ENCODE peak calls at places on chromosomes 12 and 14, in seven cellular contexts. One of them, this sample, is unnamed.

GRCh38 chr14:53409974-53410373 is 256.9 kb upstream of the DDHD1 start:
- DNase-seq in RWPE1: no peak
- DNase-seq in NCI-H1436: no peak
- DNase-seq in CD4-positive, alpha-beta T cell: no peak
- DNase-seq in AG20443: peak; percentile 61
- DNase-seq in HEK293T: no peak
- DNase-seq in stimulated activated CD4-positive, alpha-beta T cell treated with anti-CD3 and anti-CD28 coated beads, Interleukin-2, amount 100 ng/mL, for 24 hours: no peak
- DNase-seq in this sample: no peak

GRCh38 chr12:85621041-85621440 is 215.2 kb downstream of the RASSF9 start:
- DNase-seq in AG20443: no peak
- DNase-seq in RWPE1: peak; percentile 37
- DNase-seq in NCI-H1436: no peak
- DNase-seq in CD4-positive, alpha-beta T cell: no peak
- DNase-seq in stimulated activated CD4-positive, alpha-beta T cell treated with anti-CD3 and anti-CD28 coated beads, Interleukin-2, amount 100 ng/mL, for 24 hours: no peak
- DNase-seq in HEK293T: no peak
- DNase-seq in this sample: no peak

GRCh38 chr12:85625467-85625866 is 210.7 kb downstream of the RASSF9 start:
- DNase-seq in NCI-H1436: no peak
- DNase-seq in RWPE1: no peak
- DNase-seq in AG20443: no peak
- DNase-seq in stimulated activated CD4-positive, alpha-beta T cell treated with anti-CD3 and anti-CD28 coated beads, Interleukin-2, amount 100 ng/mL, for 24 hours: no peak
- DNase-seq in HEK293T: no peak
- DNase-seq in CD4-positive, alpha-beta T cell: no peak
- DNase-seq in this sample: no peak

GRCh38 chr12:98275131-98275475 is 240.3 kb upstream of the TMPO start:
- DNase-seq in NCI-H1436: no peak
- DNase-seq in CD4-positive, alpha-beta T cell: no peak
- DNase-seq in stimulated activated CD4-positive, alpha-beta T cell treated with anti-CD3 and anti-CD28 coated beads, Interleukin-2, amount 100 ng/mL, for 24 hours: no peak
- DNase-seq in RWPE1: no peak
- DNase-seq in HEK293T: no peak
- DNase-seq in AG20443: no peak
- DNase-seq in this sample: no peak

GRCh38 chr12:109087250-109087649 is 6.0 kb downstream of the ALKBH2 start:
- DNase-seq in CD4-positive, alpha-beta T cell: no peak
- DNase-seq in HEK293T: no peak
- DNase-seq in RWPE1: no peak
- DNase-seq in stimulated activated CD4-positive, alpha-beta T cell treated with anti-CD3 and anti-CD28 coated beads, Interleukin-2, amount 100 ng/mL, for 24 hours: no peak
- DNase-seq in AG20443: no peak
- DNase-seq in NCI-H1436: no peak
- DNase-seq in this sample: no peak

GRCh38 chr12:122614839-122615238 is 87.8 kb downstream of the KNTC1 start:
- DNase-seq in RWPE1: no peak
- DNase-seq in CD4-positive, alpha-beta T cell: no peak
- DNase-seq in HEK293T: no peak
- DNase-seq in stimulated activated CD4-positive, alpha-beta T cell treated with anti-CD3 and anti-CD28 coated beads, Interleukin-2, amount 100 ng/mL, for 24 hours: no peak
- DNase-seq in AG20443: peak; percentile 18
- DNase-seq in NCI-H1436: no peak
- DNase-seq in this sample: no peak

GRCh38 chr12:2382391-2383155 is 329.8 kb downstream of the CACNA1C start:
- DNase-seq in HEK293T: no peak
- DNase-seq in CD4-positive, alpha-beta T cell: no peak
- DNase-seq in NCI-H1436: peak; percentile 18
- DNase-seq in AG20443: no peak
- DNase-seq in stimulated activated CD4-positive, alpha-beta T cell treated with anti-CD3 and anti-CD28 coated beads, Interleukin-2, amount 100 ng/mL, for 24 hours: no peak
- DNase-seq in RWPE1: no peak
- DNase-seq in this sample: no peak

GRCh38 chr12:77113971-77114370 is 48.6 kb upstream of the E2F7 start:
- DNase-seq in NCI-H1436: no peak
- DNase-seq in CD4-positive, alpha-beta T cell: no peak
- DNase-seq in AG20443: no peak
- DNase-seq in RWPE1: no peak
- DNase-seq in HEK293T: no peak
- DNase-seq in stimulated activated CD4-positive, alpha-beta T cell treated with anti-CD3 and anti-CD28 coated beads, Interleukin-2, amount 100 ng/mL, for 24 hours: no peak
- DNase-seq in this sample: no peak

GRCh38 chr14:76348898-76349297 is 27.0 kb upstream of the ESRRB start:
- DNase-seq in CD4-positive, alpha-beta T cell: no peak
- DNase-seq in AG20443: peak; percentile 61
- DNase-seq in RWPE1: peak; percentile 35
- DNase-seq in stimulated activated CD4-positive, alpha-beta T cell treated with anti-CD3 and anti-CD28 coated beads, Interleukin-2, amount 100 ng/mL, for 24 hours: no peak
- DNase-seq in HEK293T: no peak
- DNase-seq in NCI-H1436: no peak
- DNase-seq in this sample: no peak

GRCh38 chr14:51534623-51535022 is 117.1 kb upstream of the FRMD6 start:
- DNase-seq in AG20443: no peak
- DNase-seq in RWPE1: no peak
- DNase-seq in NCI-H1436: no peak
- DNase-seq in stimulated activated CD4-positive, alpha-beta T cell treated with anti-CD3 and anti-CD28 coated beads, Interleukin-2, amount 100 ng/mL, for 24 hours: no peak
- DNase-seq in CD4-positive, alpha-beta T cell: no peak
- DNase-seq in HEK293T: no peak
- DNase-seq in this sample: no peak

This sample was measured in T follicular helper cell.